ENCODE peak calls at places on chromosome 1, in four cellular contexts. K is EH; I is activated naive CD8-positive, alpha-beta T cell treated with anti-CD3 and anti-CD28 coated beads, Interleukin-2, amount 50 U/mL, for 24 hours; X is HEK293T. V is an unnamed sample.
A peak's percentile ranks its signal among the peaks of the same experiment; 100 is the strongest.

GRCh38 chr1:66357478-66358197 is 176.3 kb upstream of the SGIP1 start:
- DNase-seq in K (no peak), I (no peak), X (peak; percentile 24), V (no peak)

GRCh38 chr1:180254854-180255253 is 24.8 kb downstream of the LHX4 start:
- DNase-seq in K (no peak), I (no peak), X (no peak), V (no peak)

GRCh38 chr1:33725037-33725436 is 138.8 kb upstream of the HMGB4 start:
- DNase-seq in K (no peak), I (no peak), X (no peak), V (no peak)

GRCh38 chr1:207309775-207310273 is 11.7 kb upstream of the CD55 start:
- DNase-seq in K (peak; percentile 70), I (no peak), X (no peak), V (no peak)

GRCh38 chr1:227370463-227371254 is 52.4 kb upstream of the CDC42BPA start:
- DNase-seq in K (peak; percentile 42), I (no peak), X (no peak), V (no peak)

GRCh38 chr1:55927934-55928333 is 651.4 kb downstream of the PLPP3 start:
- DNase-seq in K (no peak), I (no peak), X (no peak), V (no peak)

GRCh38 chr1:42851420-42851819 is 5.0 kb downstream of the ZNF691 start:
- DNase-seq in K (no peak), I (no peak), X (no peak), V (no peak)

GRCh38 chr1:32848354-32849063 is 22.2 kb downstream of the FNDC5 start:
- DNase-seq in K (no peak), I (no peak), X (no peak), V (no peak)

GRCh38 chr1:120954736-120955135 is 65.2 kb downstream of the PPIAL4A start:
- DNase-seq in K (no peak), I (no peak), X (no peak), V (no peak)

GRCh38 chr1:59057211-59057694 is 239.6 kb upstream of the FGGY start:
- DNase-seq in K (peak; percentile 96), I (no peak), X (peak; percentile 37), V (peak; percentile 15)

GRCh38 chr1:247212012-247212411 is 40.2 kb upstream of the ZNF124 start:
- DNase-seq in K (no peak), I (no peak), X (no peak), V (no peak)

GRCh38 chr1:109802136-109802900 is 38.6 kb upstream of the EPS8L3 start:
- DNase-seq in K (no peak), I (peak; percentile 45), X (no peak), V (no peak)

GRCh38 chr1:207828046-207828445 is 76.2 kb downstream of the CD46 start:
- DNase-seq in K (no peak), I (no peak), X (no peak), V (no peak)